ENCODE peak calls at places on chromosomes 4 and X, in ten cellular contexts. M, A, W, P, Q, H, I, U, J and G are unnamed samples.

GRCh38 chrX:24026403-24026801 is 584 bp downstream of the KLHL15 start:
- DNase-seq in M (peak), A (no peak), W (no peak), P (peak), Q (no peak), H (no peak), I (no peak), U (no peak), J (no peak), G (no peak)

GRCh38 chrX:118990512-118991227 is 16.3 kb downstream of the LONRF3 start:
- DNase-seq in M (no peak), A (no peak), W (no peak), P (no peak), Q (no peak), H (no peak), I (no peak), U (no peak), J (no peak), G (no peak)

GRCh38 chr4:165359501-165359900 is 19.3 kb upstream of the CPE start:
- DNase-seq in M (no peak), A (no peak), W (no peak), P (no peak), Q (no peak), H (no peak), I (no peak), U (no peak), J (no peak), G (no peak)

GRCh38 chr4:66959207-66959606 is 586.1 kb downstream of the CENPC start:
- DNase-seq in M (no peak), A (no peak), W (no peak), P (no peak), Q (no peak), H (no peak), I (no peak), U (no peak), J (no peak), G (no peak)

GRCh38 chrX:45715787-45716186 is 515.1 kb upstream of the DIPK2B start:
- DNase-seq in M (no peak), A (no peak), W (no peak), P (peak), Q (no peak), H (no peak), I (peak), U (no peak), J (no peak), G (no peak)

GRCh38 chrX:142428916-142429315 is 223.8 kb upstream of the MAGEC2 start:
- DNase-seq in M (no peak), A (no peak), W (no peak), P (no peak), Q (no peak), H (no peak), I (no peak), U (no peak), J (no peak), G (no peak)

GRCh38 chrX:10567136-10567535 is 53.2 kb downstream of the MID1 start:
- DNase-seq in M (no peak), A (no peak), W (no peak), P (no peak), Q (no peak), H (no peak), I (no peak), U (no peak), J (no peak), G (no peak)

GRCh38 chr4:87025023-87025613 is 90.3 kb downstream of the AFF1 start:
- DNase-seq in M (no peak), A (no peak), W (no peak), P (no peak), Q (no peak), H (no peak), I (no peak), U (no peak), J (no peak), G (no peak)

GRCh38 chr4:100177126-100177525 is 13.1 kb downstream of the DDIT4L start:
- DNase-seq in M (no peak), A (no peak), W (no peak), P (no peak), Q (no peak), H (no peak), I (no peak), U (no peak), J (no peak), G (no peak)

GRCh38 chr4:42767669-42768068 is 110.8 kb upstream of the ATP8A1 start:
- DNase-seq in M (no peak), A (no peak), W (no peak), P (no peak), Q (no peak), H (no peak), I (no peak), U (no peak), J (no peak), G (no peak)

GRCh38 chrX:109049903-109050302 is 313.5 kb upstream of the IRS4 start:
- DNase-seq in M (no peak), A (no peak), W (no peak), P (no peak), Q (no peak), H (no peak), I (no peak), U (no peak), J (no peak), G (no peak)

GRCh38 chrX:134255555-134255954 is 18.6 kb downstream of the CCDC160 start:
- DNase-seq in M (no peak), A (no peak), W (no peak), P (no peak), Q (no peak), H (no peak), I (no peak), U (no peak), J (no peak), G (no peak)

GRCh38 chrX:134256684-134257083 is 19.7 kb downstream of the CCDC160 start:
- DNase-seq in M (no peak), A (no peak), W (no peak), P (no peak), Q (no peak), H (no peak), I (no peak), U (no peak), J (no peak), G (no peak)

GRCh38 chrX:134251241-134251640 is 14.3 kb downstream of the CCDC160 start:
- DNase-seq in M (no peak), A (no peak), W (no peak), P (no peak), Q (no peak), H (no peak), I (no peak), U (no peak), J (no peak), G (no peak)

GRCh38 chrX:134258202-134258601 is 21.2 kb downstream of the CCDC160 start:
- DNase-seq in M (no peak), A (no peak), W (no peak), P (no peak), Q (no peak), H (no peak), I (no peak), U (no peak), J (no peak), G (no peak)

GRCh38 chrX:134254511-134254910 is 17.5 kb downstream of the CCDC160 start:
- DNase-seq in M (no peak), A (no peak), W (no peak), P (no peak), Q (no peak), H (no peak), I (no peak), U (no peak), J (no peak), G (no peak)
- TF ChIP-seq CTCF in M (no peak), A (no peak), W (no peak), P (no peak), Q (no peak), H (no peak), I (no peak), U (no peak), J (no peak), G (no peak)

GRCh38 chrX:115650916-115651315 is 89.9 kb downstream of the PLS3 start:
- DNase-seq in M (peak), A (peak), W (peak), P (peak), Q (no peak), H (peak), I (peak), U (peak), J (no peak), G (no peak)
- TF ChIP-seq CTCF in M (peak), A (peak), W (peak), P (peak), Q (peak), H (no peak), I (peak), U (peak), J (peak), G (peak)

GRCh38 chr4:103002551-103002950 is 17.0 kb downstream of the SLC9B1 start:
- DNase-seq in M (no peak), A (no peak), W (no peak), P (peak), Q (no peak), H (no peak), I (peak), U (no peak), J (no peak), G (no peak)
- TF ChIP-seq CTCF in M (no peak), A (no peak), W (no peak), P (no peak), Q (no peak), H (no peak), I (no peak), U (no peak), J (no peak), G (no peak)

GRCh38 chrX:147079457-147079856 is 264.9 kb upstream of the CXorf51A start:
- DNase-seq in M (no peak), A (no peak), W (no peak), P (no peak), Q (no peak), H (no peak), I (no peak), U (no peak), J (no peak), G (no peak)
- TF ChIP-seq CTCF in M (no peak), A (no peak), W (no peak), P (no peak), Q (no peak), H (no peak), I (no peak), U (no peak), J (no peak), G (no peak)

GRCh38 chr4:25131925-25132324 is 28.3 kb downstream of the SEPSECS start:
- DNase-seq in M (no peak), A (no peak), W (no peak), P (no peak), Q (no peak), H (no peak), I (no peak), U (no peak), J (no peak), G (no peak)
- TF ChIP-seq CTCF in M (no peak), A (no peak), W (no peak), P (no peak), Q (no peak), H (no peak), I (no peak), U (no peak), J (no peak), G (no peak)

DNA sequence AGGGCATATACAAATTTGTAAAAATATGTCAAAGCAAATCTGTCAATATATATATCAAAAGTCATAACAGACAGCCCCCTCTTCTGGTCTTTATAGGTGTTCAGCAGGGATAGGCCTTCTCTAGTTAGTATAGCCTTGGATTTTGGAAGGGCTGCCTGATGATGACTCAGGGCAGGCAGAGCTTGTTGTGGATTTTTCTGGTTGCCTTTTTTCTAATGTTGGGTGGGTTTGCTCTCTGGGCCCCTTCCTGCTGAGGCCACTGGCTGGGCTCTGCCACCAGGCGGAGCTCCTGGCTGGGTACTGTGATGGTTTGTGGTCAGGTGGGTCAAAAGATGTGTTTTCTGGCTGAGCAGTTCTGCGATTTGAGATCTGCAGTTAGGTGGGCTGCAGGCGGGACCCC is 294.2 kb downstream of the GRIA2 start:
- DNase-seq in M (no peak), A (no peak), W (no peak), P (no peak), Q (no peak), H (no peak), I (no peak), U (no peak), J (no peak), G (no peak)
- TF ChIP-seq CTCF in M (no peak), A (peak), W (peak), P (peak), Q (no peak), H (no peak), I (no peak), U (no peak), J (no peak), G (peak)

GRCh38 chr4:78591404-78591803 is 39.8 kb downstream of the ANXA3 start:
- DNase-seq in M (no peak), A (no peak), W (no peak), P (no peak), Q (no peak), H (no peak), I (no peak), U (no peak), J (no peak), G (no peak)
- TF ChIP-seq CTCF in M (no peak), A (no peak), W (no peak), P (no peak), Q (no peak), H (no peak), I (no peak), U (no peak), J (no peak), G (no peak)

GRCh38 chr4:183658362-183659028 is 490 bp downstream of the RWDD4 start:
- DNase-seq in M (peak), A (peak), W (peak), P (peak), Q (peak), H (peak), I (peak), U (peak), J (no peak), G (no peak)

GRCh38 chr4:183657564-183657963 is 1.4 kb downstream of the RWDD4 start:
- DNase-seq in M (no peak), A (no peak), W (no peak), P (peak), Q (no peak), H (no peak), I (no peak), U (no peak), J (no peak), G (no peak)

GRCh38 chr4:183659029-183659870 is at the start of the genes RWDD4 and TRAPPC11:
- DNase-seq in M (peak), A (peak), W (peak), P (peak), Q (peak), H (peak), I (peak), U (peak), J (peak), G (peak)

GRCh38 chr4:183659919-183660318 is 826 bp downstream of the TRAPPC11 start:
- DNase-seq in M (peak), A (no peak), W (no peak), P (no peak), Q (no peak), H (no peak), I (peak), U (no peak), J (no peak), G (no peak)
- TF ChIP-seq CTCF in M (no peak), A (no peak), W (no peak), P (no peak), Q (no peak), H (no peak), I (no peak), U (no peak), J (no peak), G (no peak)

GRCh38 chr4:8546766-8547107 is 33.5 kb upstream of the GPR78 start:
- DNase-seq in M (no peak), A (no peak), W (no peak), P (no peak), Q (no peak), H (no peak), I (no peak), U (no peak), J (no peak), G (no peak)

GRCh38 chr4:8545439-8545765 is 34.8 kb upstream of the GPR78 start:
- DNase-seq in M (no peak), A (no peak), W (no peak), P (no peak), Q (no peak), H (no peak), I (no peak), U (no peak), J (no peak), G (no peak)

GRCh38 chr4:8548731-8549351 is 31.4 kb upstream of the GPR78 start:
- DNase-seq in M (no peak), A (peak), W (no peak), P (no peak), Q (no peak), H (no peak), I (no peak), U (no peak), J (no peak), G (no peak)

GRCh38 chr4:8547912-8548730 is 32.1 kb upstream of the GPR78 start:
- DNase-seq in M (no peak), A (peak), W (no peak), P (no peak), Q (no peak), H (no peak), I (no peak), U (no peak), J (no peak), G (no peak)

DNA sequence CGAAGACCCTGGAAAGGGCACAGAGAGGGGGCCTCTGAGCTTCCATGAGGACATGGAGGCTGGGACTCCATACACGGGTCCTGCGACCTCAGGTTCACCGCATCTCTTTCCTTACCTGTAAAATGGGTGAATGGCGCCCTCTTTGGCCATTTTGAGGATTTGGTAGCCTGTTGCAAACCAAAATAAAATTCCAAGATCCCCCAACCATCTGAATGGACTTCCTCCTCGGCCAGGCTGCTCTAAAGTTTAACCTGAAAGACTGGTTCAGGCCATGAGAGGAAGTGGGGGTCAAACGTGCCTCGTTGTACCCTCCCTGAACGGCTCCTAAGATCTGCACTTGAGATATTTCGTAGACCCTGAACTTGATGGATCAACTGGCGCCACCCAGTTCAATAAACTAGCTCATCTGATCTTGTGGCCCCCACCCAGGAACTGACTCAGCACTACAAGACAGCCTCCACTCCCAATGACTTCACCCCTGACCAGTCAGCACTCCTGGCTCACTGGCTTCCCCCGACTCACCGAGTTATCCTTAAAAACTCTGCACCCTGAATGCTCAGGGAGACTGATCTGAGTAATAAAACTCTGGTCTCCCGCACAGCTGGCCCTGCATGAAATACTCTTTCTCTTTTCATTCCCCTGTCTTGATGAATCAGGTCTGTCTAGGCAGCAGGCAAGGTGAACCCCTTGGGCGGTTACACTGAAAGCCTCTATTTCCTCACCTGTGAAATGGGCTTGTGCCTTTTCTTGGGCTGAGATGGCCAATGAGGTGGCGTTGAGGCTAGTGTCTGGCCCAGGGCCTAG is 32.9 kb upstream of the GPR78 start:
- DNase-seq in M (peak), A (peak), W (peak), P (no peak), Q (no peak), H (no peak), I (peak), U (no peak), J (no peak), G (no peak)
- TF ChIP-seq CTCF in M (peak), A (peak), W (peak), P (peak), Q (no peak), H (peak), I (peak), U (no peak), J (no peak), G (no peak)

GRCh38 chrX:54444752-54445151 is 4.5 kb downstream of the TSR2 start:
- DNase-seq in M (no peak), A (no peak), W (no peak), P (no peak), Q (no peak), H (no peak), I (no peak), U (no peak), J (no peak), G (no peak)

GRCh38 chrX:54442790-54443189 is 2.6 kb downstream of the TSR2 start:
- DNase-seq in M (no peak), A (no peak), W (no peak), P (no peak), Q (no peak), H (no peak), I (no peak), U (no peak), J (no peak), G (no peak)

GRCh38 chrX:54446084-54446483 is 5.9 kb downstream of the TSR2 start:
- DNase-seq in M (no peak), A (no peak), W (no peak), P (no peak), Q (no peak), H (no peak), I (no peak), U (no peak), J (no peak), G (no peak)

GRCh38 chrX:54435121-54435520 is 5.1 kb upstream of the TSR2 start:
- DNase-seq in M (no peak), A (no peak), W (no peak), P (no peak), Q (no peak), H (no peak), I (no peak), U (no peak), J (no peak), G (no peak)

GRCh38 chrX:54439967-54440871 is at the start of gene TSR2:
- DNase-seq in M (peak), A (peak), W (peak), P (peak), Q (peak), H (peak), I (peak), U (peak), J (peak), G (no peak)
- TF ChIP-seq CTCF in M (no peak), A (peak), W (no peak), P (peak), Q (no peak), H (no peak), I (peak), U (no peak), J (no peak), G (peak)